ENCODE peak calls at places on chromosomes 1 and 21, in five cellular contexts. A, V, C, Y and U are unnamed samples.

GRCh38 chr1:225596736-225597135 is 56.2 kb downstream of the ENAH start:
- DNase-seq in C (no peak), V (no peak), Y (no peak), A (no peak), U (no peak)

GRCh38 chr1:3018051-3018471 is 3.2 kb upstream of the ACTRT2 start:
- DNase-seq in A (no peak), V (no peak), C (no peak), Y (no peak), U (no peak)

GRCh38 chr1:91876040-91876470 is 9.9 kb downstream of the TGFBR3 start:
- DNase-seq in Y (no peak), A (no peak), C (no peak), V (no peak), U (peak)

GRCh38 chr1:166164995-166165660 is 1.7 kb downstream of the FAM78B start:
- DNase-seq in Y (peak), V (peak), C (peak), A (peak), U (no peak)

GRCh38 chr1:104905322-104905721 is 1155.6 kb downstream of the AMY1C start:
- DNase-seq in V (no peak), Y (no peak), A (no peak), C (no peak), U (no peak)

GRCh38 chr21:45990741-45991605 is 9.4 kb downstream of the COL6A1 start:
- DNase-seq in Y (no peak), C (no peak), V (no peak), A (no peak), U (peak)

GRCh38 chr1:244054247-244054923 is 3.3 kb downstream of the ZBTB18 start:
- DNase-seq in Y (no peak), A (no peak), C (no peak), V (no peak), U (no peak)

GRCh38 chr1:212286437-212287131 is 1.4 kb downstream of the PPP2R5A start:
- DNase-seq in Y (peak), A (no peak), C (no peak), V (peak), U (no peak)